ENCODE peak calls at places on chromosome 2, in five cellular contexts. X is brain microvascular endothelial cell, J is spleen, G is AG09309, L is coronary artery. N is an unnamed sample.
A peak's percentile ranks its signal among the peaks of the same experiment; 100 is the strongest.

GRCh38 chr2:573025-573424 is 104.2 kb downstream of the TMEM18 start:
- DNase-seq in X (no peak), J (no peak), G (no peak), L (no peak), N (no peak)

GRCh38 chr2:164593541-164593940 is 27.7 kb downstream of the GRB14 start:
- DNase-seq in X (no peak), J (no peak), G (no peak), L (no peak), N (no peak)

GRCh38 chr2:195902857-195903256 is 165.8 kb downstream of the DNAH7 start:
- DNase-seq in X (no peak), J (no peak), G (no peak), L (no peak), N (no peak)

GRCh38 chr2:191441761-191442160 is 196.6 kb downstream of the MYO1B start:
- DNase-seq in X (no peak), J (no peak), G (peak; percentile 72), L (no peak), N (peak; percentile 93)

GRCh38 chr2:109162999-109163398 is 34.0 kb downstream of the SH3RF3 start:
- DNase-seq in X (peak; percentile 39), J (no peak), G (no peak), L (peak; percentile 86), N (no peak)

GRCh38 chr2:239551206-239551605 is 150.4 kb upstream of the HDAC4 start:
- DNase-seq in X (no peak), J (peak; percentile 29), G (no peak), L (no peak), N (no peak)

GRCh38 chr2:84781942-84782716 is 98.8 kb downstream of the TRABD2A start:
- DNase-seq in X (no peak), J (peak; percentile 77), G (no peak), L (no peak), N (no peak)

GRCh38 chr2:47073217-47073616 is 81.9 kb downstream of the STPG4 start:
- DNase-seq in X (no peak), J (no peak), G (no peak), L (no peak), N (no peak)

GRCh38 chr2:56749152-56749752 is 565.5 kb downstream of the CCDC85A start:
- DNase-seq in X (no peak), J (no peak), G (no peak), L (no peak), N (no peak)

GRCh38 chr2:101026253-101026701 is 24.2 kb downstream of the RPL31 start:
- DNase-seq in X (no peak), J (no peak), G (no peak), L (no peak), N (no peak)

GRCh38 chr2:29165362-29166236 is 50.4 kb downstream of the CLIP4 start:
- DNase-seq in X (peak; percentile 63), J (no peak), G (peak; percentile 39), L (no peak), N (peak; percentile 35)

GRCh38 chr2:69625078-69625788 is 18.3 kb downstream of the AAK1 start:
- DNase-seq in X (peak; percentile 20), J (no peak), G (no peak), L (no peak), N (no peak)

GRCh38 chr2:230711224-230711623 is 1.4 kb upstream of the CAB39 start:
- DNase-seq in X (no peak), J (no peak), G (no peak), L (no peak), N (no peak)

GRCh38 chr2:174603280-174603679 is 5.7 kb upstream of the WIPF1 start:
- DNase-seq in X (peak; percentile 60), J (peak; percentile 70), G (peak; percentile 63), L (no peak), N (no peak)

GRCh38 chr2:239927424-239927981 is 97.6 kb downstream of the NDUFA10 start:
- DNase-seq in X (peak; percentile 90), J (peak; percentile 79), G (peak; percentile 67), L (peak; percentile 55), N (peak; percentile 47)

GRCh38 chr2:46552086-46552485 is 72.7 kb downstream of the TMEM247 start:
- DNase-seq in X (no peak), J (no peak), G (no peak), L (peak; percentile 36), N (no peak)

GRCh38 chr2:223418800-223419199 is 183.4 kb downstream of the SCG2 start:
- DNase-seq in X (no peak), J (no peak), G (no peak), L (no peak), N (no peak)

GRCh38 chr2:98034745-98035144 is 39.0 kb upstream of the TMEM131 start:
- DNase-seq in X (no peak), J (no peak), G (no peak), L (no peak), N (no peak)

GRCh38 chr2:116676776-116677175 is 1137.7 kb upstream of the DDX18 start:
- DNase-seq in X (no peak), J (no peak), G (no peak), L (no peak), N (no peak)
- H3K4me3 ChIP-seq in X (no peak overlapping the region), J (no peak overlapping the region), G (no peak overlapping the region), L (no peak overlapping the region), N (no peak overlapping the region)

GRCh38 chr2:138814123-138814883 is 34.1 kb upstream of the NXPH2 start:
- DNase-seq in X (no peak), J (no peak), G (no peak), L (no peak), N (no peak)
- TF ChIP-seq CTCF in X (peak; percentile 23), J (no peak), G (no peak), L (no peak), N (no peak)

DNA sequence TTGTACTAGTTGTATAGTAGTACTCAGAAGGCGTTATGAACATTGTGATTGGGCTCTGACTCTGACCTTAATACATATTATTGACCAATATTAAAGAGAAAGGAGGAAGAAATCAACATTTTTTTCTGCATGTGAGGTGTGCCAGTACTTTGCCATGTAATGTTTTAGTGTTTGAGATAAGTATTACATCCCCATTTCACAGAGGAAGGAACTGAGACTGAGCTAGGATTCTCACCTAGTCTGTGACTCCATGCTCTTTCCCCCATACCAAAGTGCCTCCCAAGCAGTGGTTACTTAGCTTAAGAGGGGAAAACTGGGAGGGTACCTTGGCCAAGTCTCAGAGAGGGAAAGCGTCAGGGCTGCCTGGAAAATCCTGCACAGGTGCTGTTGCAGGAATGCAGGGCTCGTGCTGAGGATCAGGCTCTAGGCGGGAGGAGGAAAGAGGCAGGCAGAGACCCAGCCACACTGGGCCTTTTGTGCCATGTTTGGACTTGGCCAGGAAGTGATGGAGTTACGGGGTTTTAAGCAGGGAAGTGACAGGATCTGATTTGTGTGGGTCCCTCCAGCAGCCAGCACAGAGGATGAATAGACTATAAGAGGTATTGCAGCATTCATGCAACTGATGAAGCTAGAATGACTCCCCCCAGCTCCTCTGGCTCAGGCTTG is 1.7 kb downstream of the PNKD start:
- DNase-seq in X (no peak), J (no peak), G (no peak), L (no peak), N (no peak)
- H3K4me3 ChIP-seq in X (no peak overlapping the region), J (no peak overlapping the region), G (peak overlapping the region; percentile 87), L (peak overlapping the region; percentile 84), N (no peak overlapping the region)

DNA sequence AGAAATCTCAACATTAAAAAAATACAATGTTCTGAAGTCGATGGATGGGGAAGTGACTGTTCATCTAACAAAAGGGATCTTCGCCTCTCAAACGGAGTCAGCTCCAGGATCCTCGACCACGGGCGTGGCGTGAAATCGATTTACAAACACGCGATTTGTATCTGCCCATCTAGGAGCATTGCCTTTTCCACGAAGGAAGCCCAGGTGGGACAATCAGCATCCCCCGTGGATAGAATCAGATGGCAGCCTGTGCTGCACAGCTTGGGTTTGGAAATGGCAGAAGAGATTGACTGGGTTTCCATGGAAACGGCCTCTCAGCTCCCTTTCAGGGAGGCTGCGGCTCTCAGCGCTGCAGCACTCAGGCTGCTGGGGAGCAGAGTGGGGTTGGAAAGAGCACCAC is 110.8 kb upstream of the PXDN start:
- DNase-seq in X (peak; percentile 32), J (no peak), G (no peak), L (no peak), N (no peak)
- TF ChIP-seq CTCF in X (no peak), J (no peak), G (no peak), L (no peak), N (no peak)

GRCh38 chr2:218406209-218406948 is 6.7 kb downstream of the CTDSP1 start:
- DNase-seq in X (peak; percentile 89), J (peak; percentile 100), G (no peak), L (peak; percentile 97), N (peak; percentile 76)

GRCh38 chr2:218404351-218405145 is 4.9 kb downstream of the CTDSP1 start:
- DNase-seq in X (no peak), J (no peak), G (no peak), L (no peak), N (no peak)

GRCh38 chr2:218406949-218407703 is 7.5 kb downstream of the CTDSP1 start:
- DNase-seq in X (peak; percentile 27), J (peak; percentile 89), G (no peak), L (peak; percentile 83), N (no peak)

GRCh38 chr2:218403810-218404209 is 4.1 kb downstream of the CTDSP1 start:
- DNase-seq in X (no peak), J (no peak), G (no peak), L (no peak), N (no peak)

GRCh38 chr2:218405365-218406208 is 5.9 kb downstream of the CTDSP1 start:
- DNase-seq in X (no peak), J (peak; percentile 88), G (no peak), L (peak; percentile 87), N (no peak)
- H3K4me3 ChIP-seq in X (peak overlapping the region; percentile 43), J (peak overlapping the region; percentile 34), G (peak overlapping the region; percentile 14), L (peak overlapping the region; percentile 67), N (peak overlapping the region; percentile 1)

GRCh38 chr2:181457121-181457740 is at the start of gene ITGA4:
- DNase-seq in X (peak; percentile 73), J (peak; percentile 98), G (no peak), L (peak; percentile 71), N (no peak)
- TF ChIP-seq CTCF in X (peak; percentile 64), J (peak; percentile 87), G (peak; percentile 69), L (no peak), N (peak; percentile 72)

GRCh38 chr2:12819098-12819465 is 102.3 kb downstream of the TRIB2 start:
- DNase-seq in X (peak; percentile 99), J (no peak), G (peak; percentile 99), L (peak; percentile 91), N (peak; percentile 97)
- H3K4me3 ChIP-seq in X (no peak overlapping the region), J (no peak overlapping the region), G (no peak overlapping the region), L (peak overlapping the region; percentile 31), N (no peak overlapping the region)

DNA sequence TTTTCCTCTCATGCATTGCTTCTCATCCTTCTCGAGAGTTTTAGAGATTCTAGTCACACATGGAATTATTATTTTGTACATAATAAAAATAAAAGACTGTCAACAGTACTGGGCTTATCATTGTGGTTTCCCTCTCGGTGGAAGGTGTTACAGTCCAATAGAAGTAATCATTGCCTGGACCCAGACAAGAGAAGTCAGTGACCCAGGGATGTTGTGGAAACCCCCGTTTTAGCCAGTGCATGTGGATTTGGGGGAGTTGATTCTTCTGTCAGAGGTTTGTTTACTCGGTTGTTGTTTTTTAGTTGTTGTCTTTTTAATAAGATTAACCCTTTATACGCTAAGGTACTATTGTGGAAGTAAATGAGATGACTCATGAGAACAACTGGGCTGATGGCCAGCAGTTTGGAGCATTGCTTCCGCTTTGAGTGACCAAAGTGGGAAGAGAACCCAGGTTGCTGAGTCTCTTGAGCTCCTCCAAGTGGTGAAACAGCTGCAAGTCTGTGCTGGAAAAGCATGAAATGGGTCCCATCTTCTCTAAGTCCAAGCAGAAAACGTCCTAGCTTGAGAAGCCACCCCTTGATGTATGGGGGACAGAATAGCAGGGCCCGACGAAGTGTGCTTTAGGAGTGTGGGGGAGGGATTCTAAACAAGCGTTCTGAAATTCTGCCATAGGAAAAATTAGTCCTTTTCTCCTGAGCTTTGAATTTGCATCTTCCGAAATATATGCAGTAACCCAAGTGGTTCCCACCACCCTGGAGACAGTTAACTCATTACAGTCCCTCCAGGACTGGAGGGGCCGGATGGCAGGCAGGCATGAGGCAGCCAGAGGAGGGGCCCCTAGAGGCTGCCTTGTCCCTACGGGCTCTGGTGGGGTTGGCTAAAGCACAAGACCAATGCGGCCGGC is 61.8 kb upstream of the GPR45 start:
- DNase-seq in X (peak; percentile 78), J (no peak), G (peak; percentile 56), L (no peak), N (no peak)
- TF ChIP-seq CTCF in X (peak; percentile 79), J (peak; percentile 11), G (peak; percentile 69), L (no peak), N (peak; percentile 46)